ENCODE peak calls at places on chromosomes 1 and 21, in seven cellular contexts. G, A, I, C, S, X and P are unnamed samples.

GRCh38 chr1:33337994-33338494 is 17.1 kb upstream of the A3GALT2 start:
- DNase-seq in G (no peak), A (no peak), I (peak), C (no peak), S (no peak), X (no peak), P (no peak)

GRCh38 chr1:86089765-86090164 is 66.8 kb downstream of the COL24A1 start:
- DNase-seq in G (no peak), A (no peak), I (no peak), C (no peak), S (no peak), X (no peak), P (no peak)

GRCh38 chr1:1911390-1912041 is 3.5 kb upstream of the CALML6 start:
- DNase-seq in G (no peak), A (no peak), I (no peak), C (no peak), S (no peak), X (no peak), P (no peak)

GRCh38 chr1:82706741-82707140 is 906.0 kb downstream of the ADGRL2 start:
- DNase-seq in G (no peak), A (no peak), I (peak), C (no peak), S (no peak), X (no peak), P (no peak)

GRCh38 chr1:182735343-182735742 is 51.0 kb upstream of the RGS8 start:
- DNase-seq in G (no peak), A (no peak), I (no peak), C (no peak), S (no peak), X (no peak), P (no peak)

GRCh38 chr1:164772635-164773034 is 213.7 kb downstream of the PBX1 start:
- DNase-seq in G (peak), A (no peak), I (peak), C (peak), S (no peak), X (peak), P (peak)

GRCh38 chr21:41025057-41025390 is 142.9 kb upstream of the BACE2 start:
- DNase-seq in G (no peak), A (no peak), I (no peak), C (no peak), S (no peak), X (no peak), P (no peak)

GRCh38 chr1:24165500-24165899 is 21.6 kb downstream of the IFNLR1 start:
- DNase-seq in G (no peak), A (no peak), I (no peak), C (no peak), S (no peak), X (no peak), P (no peak)

GRCh38 chr1:39130297-39130696 is 74.2 kb upstream of the MACF1 start:
- DNase-seq in G (no peak), A (no peak), I (peak), C (no peak), S (no peak), X (no peak), P (peak)

GRCh38 chr1:224375059-224375458 is 18.4 kb downstream of the CNIH4 start:
- DNase-seq in G (no peak), A (no peak), I (no peak), C (no peak), S (no peak), X (no peak), P (no peak)

GRCh38 chr1:14881775-14882672 is 271.5 kb upstream of the TMEM51 start:
- DNase-seq in G (no peak), A (no peak), I (no peak), C (no peak), S (no peak), X (no peak), P (no peak)

GRCh38 chr1:39928809-39929587 is 25.9 kb upstream of the MFSD2A start:
- DNase-seq in G (no peak), A (no peak), I (no peak), C (no peak), S (no peak), X (no peak), P (no peak)

GRCh38 chr1:237386362-237387143 is 344.6 kb downstream of the RYR2 start:
- DNase-seq in G (no peak), A (no peak), I (peak), C (peak), S (no peak), X (no peak), P (peak)

GRCh38 chr1:160981584-160982411 is 27.2 kb upstream of the ITLN2 start:
- DNase-seq in G (no peak), A (peak), I (no peak), C (no peak), S (peak), X (peak), P (no peak)

GRCh38 chr1:218585565-218586184 is 240.5 kb downstream of the TGFB2 start:
- DNase-seq in G (no peak), A (peak), I (peak), C (peak), S (peak), X (no peak), P (peak)
- TF ChIP-seq CTCF in G (no peak), A (no peak), I (no peak), C (no peak), S (no peak), X (no peak), P (no peak)

GRCh38 chr1:200257235-200257634 is 152.6 kb downstream of the ZNF281 start:
- DNase-seq in G (no peak), A (no peak), I (no peak), C (no peak), S (no peak), X (no peak), P (no peak)

GRCh38 chr1:200260587-200261335 is 149.1 kb downstream of the ZNF281 start:
- DNase-seq in G (no peak), A (no peak), I (no peak), C (no peak), S (no peak), X (no peak), P (no peak)

GRCh38 chr1:200262326-200262965 is 147.4 kb downstream of the ZNF281 start:
- DNase-seq in G (no peak), A (no peak), I (no peak), C (no peak), S (no peak), X (no peak), P (no peak)

GRCh38 chr1:200263203-200263602 is 146.6 kb downstream of the ZNF281 start:
- DNase-seq in G (no peak), A (no peak), I (no peak), C (no peak), S (no peak), X (no peak), P (no peak)

DNA sequence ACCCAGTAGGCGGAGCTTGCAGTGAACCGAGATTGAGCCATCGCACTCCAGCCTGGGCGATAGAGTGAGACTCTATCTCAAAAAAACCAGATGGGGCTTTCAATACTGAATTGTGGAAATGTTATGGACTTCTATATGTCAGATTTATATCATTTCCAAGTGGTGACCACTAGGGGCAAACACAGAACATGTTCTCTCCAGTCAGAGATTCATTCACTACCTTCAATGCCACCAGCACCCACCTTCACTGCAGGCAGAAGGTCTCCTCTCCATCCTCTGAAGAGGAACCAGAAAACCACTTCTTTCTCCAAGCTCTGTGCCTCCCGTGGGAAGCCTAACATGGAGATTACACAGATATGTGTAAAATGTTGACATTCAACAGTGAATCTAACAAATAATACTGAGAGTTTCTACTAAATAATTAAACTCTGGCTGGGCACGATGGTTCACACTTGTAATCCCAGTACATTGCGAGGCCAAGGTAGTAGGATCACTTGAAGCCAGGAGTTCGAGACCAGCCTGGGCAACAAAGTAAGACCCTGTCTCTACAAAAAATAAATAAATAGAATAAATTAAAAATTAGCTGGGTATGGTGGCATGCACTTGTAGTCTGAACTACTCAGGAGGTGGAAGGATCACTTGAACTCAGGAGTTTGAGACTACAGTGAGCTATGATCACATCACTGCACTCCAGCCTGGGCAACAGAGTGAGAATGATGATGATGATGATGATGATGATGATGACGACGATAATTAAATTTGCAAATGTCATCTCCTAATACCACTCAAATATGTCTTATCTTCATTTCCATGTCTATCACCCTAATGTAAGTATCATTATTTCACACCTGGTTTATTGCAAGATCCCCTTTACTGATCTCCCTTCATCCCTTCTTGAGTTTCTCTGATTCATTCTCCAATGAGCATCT is 151.1 kb downstream of the ZNF281 start:
- DNase-seq in G (no peak), A (no peak), I (peak), C (peak), S (no peak), X (no peak), P (peak)
- TF ChIP-seq CTCF in G (peak), A (no peak), I (peak), C (peak), S (peak), X (peak), P (peak)

GRCh38 chr1:194225781-194226180 is 1039.4 kb upstream of the B3GALT2 start:
- DNase-seq in G (no peak), A (no peak), I (no peak), C (no peak), S (no peak), X (no peak), P (no peak)

GRCh38 chr1:194230351-194231144 is 1044.1 kb upstream of the B3GALT2 start:
- DNase-seq in G (no peak), A (no peak), I (no peak), C (no peak), S (no peak), X (no peak), P (no peak)

GRCh38 chr1:194233069-194233468 is 1046.7 kb upstream of the B3GALT2 start:
- DNase-seq in G (no peak), A (no peak), I (no peak), C (no peak), S (no peak), X (no peak), P (peak)

DNA sequence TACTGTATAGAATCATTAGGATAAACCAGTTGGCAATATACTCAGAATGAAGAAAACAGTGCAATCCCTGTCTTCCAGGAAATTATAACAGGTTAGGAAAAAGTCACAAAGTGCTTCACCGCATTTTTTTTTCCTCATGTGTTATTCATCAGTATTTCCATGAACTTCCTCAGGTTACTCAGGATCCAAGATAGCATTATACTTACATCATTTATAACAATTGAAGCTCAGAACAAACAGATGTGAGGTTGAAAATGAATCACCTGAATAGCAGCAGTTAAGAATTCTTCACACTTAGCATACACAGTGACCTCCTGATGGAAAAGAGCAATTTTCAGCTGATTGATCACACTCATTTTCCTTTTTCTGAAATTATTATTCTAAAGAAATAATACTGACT is 1040.7 kb upstream of the B3GALT2 start:
- DNase-seq in G (no peak), A (no peak), I (no peak), C (peak), S (no peak), X (no peak), P (no peak)
- TF ChIP-seq CTCF in G (no peak), A (no peak), I (no peak), C (no peak), S (no peak), X (no peak), P (no peak)

GRCh38 chr1:154857441-154858215 is 12.5 kb downstream of the KCNN3 start:
- DNase-seq in G (no peak), A (no peak), I (no peak), C (no peak), S (no peak), X (no peak), P (no peak)

GRCh38 chr1:154857022-154857421 is 13.1 kb downstream of the KCNN3 start:
- DNase-seq in G (no peak), A (no peak), I (no peak), C (no peak), S (no peak), X (no peak), P (no peak)

GRCh38 chr1:154856544-154856943 is 13.5 kb downstream of the KCNN3 start:
- DNase-seq in G (no peak), A (no peak), I (no peak), C (no peak), S (no peak), X (no peak), P (no peak)

GRCh38 chr1:154855186-154855585 is 14.9 kb downstream of the KCNN3 start:
- DNase-seq in G (no peak), A (no peak), I (no peak), C (no peak), S (no peak), X (no peak), P (no peak)

DNA sequence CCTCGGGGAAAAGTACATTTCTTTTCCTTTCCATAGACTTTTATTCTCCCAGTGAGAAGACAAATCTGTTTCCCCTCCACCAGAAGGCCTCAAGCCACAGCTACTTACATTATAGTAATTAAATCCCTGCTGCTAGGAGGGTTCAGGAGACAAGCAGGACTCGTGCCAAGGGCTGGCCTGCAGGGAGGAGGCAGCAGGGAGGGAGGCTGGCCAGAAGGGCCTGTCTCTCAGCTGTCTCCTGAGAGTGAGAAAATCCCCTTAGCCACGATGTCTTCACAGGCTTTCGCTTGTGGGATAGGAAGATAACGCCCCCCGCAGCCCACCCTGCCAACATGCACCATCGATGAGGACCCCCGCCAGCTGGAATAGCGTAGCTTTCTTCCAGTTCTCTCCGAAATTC is 14.0 kb downstream of the KCNN3 start:
- DNase-seq in G (no peak), A (no peak), I (no peak), C (no peak), S (peak), X (no peak), P (no peak)
- TF ChIP-seq CTCF in G (no peak), A (no peak), I (no peak), C (no peak), S (no peak), X (no peak), P (no peak)

DNA sequence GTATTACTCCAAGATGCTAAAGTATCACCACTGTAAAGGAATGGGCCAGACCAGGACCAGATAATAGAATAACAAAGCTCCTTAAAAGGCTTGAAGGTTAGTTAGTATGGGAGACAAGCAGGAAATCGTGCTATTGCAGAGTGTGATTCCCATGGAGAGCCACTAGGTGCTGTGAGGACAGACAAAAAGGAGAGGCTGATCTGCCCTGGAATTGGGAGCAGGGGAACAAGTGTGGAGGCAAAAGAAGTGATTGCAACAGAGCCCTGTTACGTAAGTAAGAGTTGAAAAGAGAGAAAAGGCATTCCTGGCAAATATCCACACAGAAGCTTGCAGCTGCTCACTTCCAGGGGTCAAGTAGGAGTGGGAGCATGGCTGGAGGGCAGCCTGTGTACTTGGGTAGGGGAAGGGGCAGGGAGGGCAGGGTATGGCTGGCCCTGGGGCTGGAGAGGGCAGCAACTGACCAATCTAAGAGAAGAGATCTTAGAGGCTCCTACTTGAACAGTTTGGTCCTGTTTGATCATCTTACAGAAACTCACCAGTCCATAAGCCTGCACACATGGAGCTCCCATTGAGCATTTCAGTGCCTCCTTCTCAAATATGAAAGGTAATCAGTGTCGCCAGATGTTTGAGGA is 207.7 kb upstream of the GJB5 start:
- DNase-seq in G (no peak), A (no peak), I (no peak), C (no peak), S (peak), X (no peak), P (peak)
- TF ChIP-seq CTCF in G (peak), A (peak), I (no peak), C (no peak), S (peak), X (peak), P (no peak)

DNA sequence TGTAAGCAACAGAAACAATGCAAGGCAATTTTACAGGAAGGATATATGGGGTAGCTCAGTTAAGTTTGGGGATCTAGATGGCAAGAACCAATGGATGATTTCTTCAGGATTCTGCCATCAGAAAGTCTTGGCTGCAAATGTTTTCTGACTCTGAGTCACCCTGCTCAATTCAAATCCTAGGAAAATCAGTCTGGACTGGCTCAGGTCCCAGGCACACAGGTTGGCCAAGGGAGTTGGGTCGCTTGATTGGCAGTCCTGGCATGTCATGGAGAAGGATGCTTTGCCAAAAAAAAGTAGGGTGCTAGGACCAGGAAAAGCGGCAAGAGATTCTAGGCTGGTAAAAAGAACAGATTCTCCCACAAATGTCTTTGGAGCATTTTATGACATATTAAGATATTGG is 28.9 kb upstream of the S1PR1 start:
- DNase-seq in G (no peak), A (no peak), I (no peak), C (no peak), S (no peak), X (no peak), P (peak)
- TF ChIP-seq CTCF in G (no peak), A (no peak), I (no peak), C (no peak), S (no peak), X (no peak), P (no peak)

DNA sequence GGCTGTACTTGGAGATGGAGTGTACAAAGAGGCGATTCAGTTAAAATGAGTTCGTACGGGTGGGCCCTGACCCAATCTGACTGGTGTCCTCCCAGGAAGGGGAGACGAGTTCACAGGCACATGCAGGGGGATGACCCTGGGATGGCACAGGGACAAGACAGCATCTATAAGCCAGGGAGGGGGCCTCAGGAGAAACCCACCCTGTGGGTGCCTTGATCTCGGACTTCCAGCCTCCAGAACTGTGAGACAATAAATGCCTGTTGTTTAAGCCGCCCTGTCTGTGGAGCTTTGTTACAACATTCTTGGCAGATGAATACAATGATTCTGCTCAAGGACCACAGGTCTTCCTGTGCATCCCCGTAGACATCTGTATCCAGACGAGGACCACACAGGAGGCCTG is 14.6 kb upstream of the CLDN14 start:
- DNase-seq in G (no peak), A (no peak), I (no peak), C (no peak), S (no peak), X (no peak), P (no peak)
- TF ChIP-seq CTCF in G (no peak), A (no peak), I (no peak), C (no peak), S (no peak), X (no peak), P (no peak)